ENCODE peak calls at places on chromosomes 7 and 10, in seven cellular contexts. E, Z, S, L, Q, G and D are unnamed samples.

GRCh38 chr7:140230517-140230861 is 53.7 kb upstream of the KDM7A start:
- DNase-seq in E (peak; percentile 68), Q (no peak), G (peak; percentile 69), L (peak; percentile 35), Z (peak; percentile 34), S (no peak), D (peak; percentile 4)

GRCh38 chr7:85237721-85238120 is 50.9 kb upstream of the SEMA3D start:
- DNase-seq in G (no peak), Z (peak; percentile 12), S (no peak), E (no peak), L (no peak), Q (peak; percentile 3), D (no peak)

GRCh38 chr10:62805139-62806092 is 896 bp downstream of the ADO start:
- DNase-seq in G (no peak), Q (peak; percentile 38), L (peak; percentile 43), S (peak; percentile 29), E (peak; percentile 73), Z (no peak), D (peak; percentile 47)

GRCh38 chr7:156969972-156970420 is 20.5 kb downstream of the NOM1 start:
- DNase-seq in G (no peak), E (no peak), S (no peak), Z (no peak), L (no peak), Q (peak; percentile 21), D (no peak)

GRCh38 chr7:47266799-47267198 is 315.1 kb downstream of the TNS3 start:
- DNase-seq in L (peak; percentile 71), E (no peak), Z (peak; percentile 40), S (no peak), Q (peak; percentile 25), G (no peak), D (no peak)

GRCh38 chr10:59634102-59634501 is 75.5 kb downstream of the SLC16A9 start:
- DNase-seq in Q (no peak), L (no peak), G (no peak), E (no peak), Z (no peak), S (no peak), D (no peak)

GRCh38 chr10:74877899-74878298 is 51.5 kb downstream of the KAT6B start:
- DNase-seq in E (no peak), L (no peak), Q (no peak), G (no peak), Z (no peak), S (no peak), D (no peak)

GRCh38 chr7:22696672-22697071 is 30.3 kb upstream of the IL6 start:
- DNase-seq in G (no peak), E (no peak), S (no peak), Q (no peak), Z (no peak), L (no peak), D (no peak)

GRCh38 chr7:64180989-64181388 is 26.0 kb upstream of the ZNF735 start:
- DNase-seq in Z (no peak), S (no peak), Q (peak; percentile 12), E (no peak), L (no peak), G (no peak), D (no peak)

GRCh38 chr10:28367865-28368541 is 65.1 kb upstream of the MPP7 start:
- DNase-seq in Q (peak; percentile 3), Z (no peak), G (no peak), L (no peak), E (no peak), S (no peak), D (no peak)

GRCh38 chr7:105610165-105610930 is 29.1 kb upstream of the EFCAB10 start:
- DNase-seq in Z (no peak), L (no peak), S (no peak), G (no peak), E (no peak), Q (no peak), D (no peak)

GRCh38 chr10:73480158-73480557 is 15.7 kb downstream of the PPP3CB start:
- DNase-seq in Z (peak; percentile 20), E (no peak), L (no peak), G (no peak), Q (peak; percentile 61), S (no peak), D (no peak)

GRCh38 chr10:80452688-80453391 is 1.3 kb upstream of the TSPAN14 start:
- DNase-seq in E (no peak), G (no peak), Z (no peak), S (no peak), Q (no peak), L (no peak), D (no peak)

GRCh38 chr7:38839846-38840245 is 69.1 kb downstream of the VPS41 start:
- DNase-seq in E (no peak), Q (no peak), L (no peak), S (no peak), Z (no peak), G (no peak), D (no peak)

GRCh38 chr10:114408968-114409444 is 4.7 kb upstream of the AFAP1L2 start:
- DNase-seq in G (no peak), E (no peak), S (no peak), L (no peak), Q (peak; percentile 38), Z (no peak), D (no peak)

GRCh38 chr7:18508441-18509427 is 13.2 kb downstream of the HDAC9 start:
- DNase-seq in Q (peak; percentile 94), S (peak; percentile 23), G (no peak), L (peak; percentile 12), Z (peak; percentile 92), E (peak; percentile 13), D (no peak)
- H3K4me3 ChIP-seq in Q (peak overlapping the region; percentile 30), S (no peak overlapping the region), G (peak overlapping the region; percentile 40), L (no peak overlapping the region), Z (peak overlapping the region; percentile 39), E (no peak overlapping the region), D (no peak overlapping the region)

DNA sequence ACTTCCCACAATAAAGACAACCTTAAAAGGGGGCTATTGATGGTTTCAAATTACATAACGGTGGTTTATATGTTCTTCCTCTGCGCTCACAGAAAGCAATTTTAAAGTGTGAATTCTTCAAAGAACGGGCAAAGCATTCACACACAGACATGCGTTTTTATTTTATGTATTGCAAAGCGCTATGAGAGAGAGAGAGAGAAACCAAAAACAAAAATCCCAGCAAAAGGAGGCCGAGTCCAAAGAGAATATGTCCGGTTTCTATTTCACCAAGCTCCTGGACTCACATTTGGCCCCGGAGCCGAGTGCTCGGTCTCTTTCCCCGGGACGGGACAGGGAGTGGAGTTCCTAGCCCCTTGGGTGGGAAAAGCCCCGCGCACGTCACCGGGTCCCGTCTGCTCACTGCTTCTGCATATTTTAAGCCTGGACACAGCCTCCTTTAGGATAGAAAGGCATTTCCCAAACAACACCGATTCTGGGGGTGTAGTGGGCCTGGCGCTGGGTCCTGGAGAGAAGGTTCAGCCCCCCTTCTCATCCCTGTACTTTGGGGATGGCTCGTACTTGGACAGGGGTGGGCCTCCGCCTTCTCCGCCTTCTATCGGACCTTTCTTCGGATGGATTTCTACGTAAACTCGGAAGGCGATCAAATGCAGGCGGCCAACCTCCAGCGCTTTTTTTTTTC is 26.9 kb upstream of the VAX1 start:
- DNase-seq in S (no peak), Z (no peak), G (no peak), E (peak; percentile 51), Q (no peak), L (no peak), D (no peak)
- H3K4me3 ChIP-seq in S (no peak overlapping the region), Z (peak overlapping the region; percentile 49), G (no peak overlapping the region), E (no peak overlapping the region), Q (no peak overlapping the region), L (peak overlapping the region; percentile 53), D (no peak overlapping the region)

GRCh38 chr7:27117687-27118491 is 12.7 kb downstream of the HOXA4 start:
- DNase-seq in L (no peak), S (no peak), E (peak; percentile 80), G (peak; percentile 51), Z (no peak), Q (peak; percentile 60), D (no peak)
- H3K4me3 ChIP-seq in L (no peak overlapping the region), S (peak overlapping the region; percentile 44), E (no peak overlapping the region), G (peak overlapping the region; percentile 53), Z (no peak overlapping the region), Q (peak overlapping the region; percentile 6), D (no peak overlapping the region)

GRCh38 chr10:3091921-3092320 is 24.6 kb downstream of the PFKP start:
- DNase-seq in L (no peak), G (no peak), S (no peak), E (no peak), Z (no peak), Q (no peak), D (no peak)

GRCh38 chr10:3093996-3094395 is 26.6 kb downstream of the PFKP start:
- DNase-seq in Z (no peak), Q (no peak), E (no peak), S (no peak), G (no peak), L (no peak), D (no peak)

GRCh38 chr10:3091346-3091787 is 24.0 kb downstream of the PFKP start:
- DNase-seq in Z (peak; percentile 58), E (no peak), G (no peak), Q (peak; percentile 94), L (peak; percentile 55), S (no peak), D (no peak)

GRCh38 chr10:3090914-3091313 is 23.6 kb downstream of the PFKP start:
- DNase-seq in Q (peak; percentile 49), Z (no peak), G (no peak), S (peak; percentile 84), L (peak; percentile 17), E (peak; percentile 74), D (no peak)

GRCh38 chr10:3090388-3090787 is 23.0 kb downstream of the PFKP start:
- DNase-seq in L (no peak), S (no peak), G (no peak), E (no peak), Z (no peak), Q (no peak), D (no peak)
- H3K4me3 ChIP-seq in L (no peak overlapping the region), S (peak overlapping the region; percentile 12), G (no peak overlapping the region), E (no peak overlapping the region), Z (no peak overlapping the region), Q (no peak overlapping the region), D (no peak overlapping the region)

GRCh38 chr7:6251653-6252052 is 20.8 kb downstream of the CYTH3 start:
- DNase-seq in G (no peak), L (no peak), E (no peak), S (no peak), Q (no peak), Z (peak; percentile 37), D (no peak)
- H3K4me3 ChIP-seq in G (no peak overlapping the region), L (no peak overlapping the region), E (no peak overlapping the region), S (no peak overlapping the region), Q (no peak overlapping the region), Z (no peak overlapping the region), D (no peak overlapping the region)

GRCh38 chr10:122484276-122485060 is 23.1 kb downstream of the HTRA1 start:
- DNase-seq in G (no peak), Q (no peak), L (no peak), S (no peak), Z (no peak), E (no peak), D (no peak)
- H3K4me3 ChIP-seq in G (no peak overlapping the region), Q (no peak overlapping the region), L (no peak overlapping the region), S (no peak overlapping the region), Z (no peak overlapping the region), E (no peak overlapping the region), D (no peak overlapping the region)

GRCh38 chr10:132516771-132517725 is 20.5 kb upstream of the INPP5A start:
- DNase-seq in Z (peak; percentile 98), Q (peak; percentile 97), L (peak; percentile 92), G (peak; percentile 96), S (peak; percentile 94), E (peak; percentile 93), D (peak; percentile 51)
- H3K4me3 ChIP-seq in Z (peak overlapping the region; percentile 15), Q (no peak overlapping the region), L (peak overlapping the region; percentile 75), G (no peak overlapping the region), S (peak overlapping the region; percentile 31), E (peak overlapping the region; percentile 53), D (no peak overlapping the region)

GRCh38 chr10:96271017-96271815 is at the start of gene BLNK:
- DNase-seq in G (peak; percentile 86), S (no peak), L (no peak), Q (peak; percentile 39), E (no peak), Z (peak; percentile 4), D (no peak)
- H3K4me3 ChIP-seq in G (no peak within 1 kb of the TSS), S (no peak within 1 kb of the TSS), L (no peak within 1 kb of the TSS), Q (no peak within 1 kb of the TSS), E (no peak within 1 kb of the TSS), Z (no peak within 1 kb of the TSS), D (no peak within 1 kb of the TSS)